ENCODE peak calls at places on chromosomes 4 and X, in six cellular contexts. X, P, K, Z, R and N are unnamed samples.

GRCh38 chr4:153438916-153439756 is 27.0 kb upstream of the TMEM131L start:
- DNase-seq in X (peak), P (no peak), K (no peak), Z (no peak), R (no peak), N (no peak)

GRCh38 chr4:187475901-187476300 is 519.7 kb upstream of the ZFP42 start:
- DNase-seq in X (no peak), P (no peak), K (no peak), Z (no peak), R (no peak), N (no peak)

GRCh38 chr4:10092481-10093272 is 23.9 kb downstream of the WDR1 start:
- DNase-seq in X (no peak), P (no peak), K (no peak), Z (no peak), R (no peak), N (no peak)

GRCh38 chr4:71294301-71294700 is 44.5 kb upstream of the SLC4A4 start:
- DNase-seq in X (no peak), P (no peak), K (no peak), Z (no peak), R (no peak), N (no peak)

GRCh38 chr4:1805493-1806222 is 12.6 kb downstream of the FGFR3 start:
- DNase-seq in X (no peak), P (no peak), K (no peak), Z (no peak), R (no peak), N (no peak)

GRCh38 chrX:960821-961220 is 251.6 kb downstream of the CRLF2 start:
- DNase-seq in X (no peak), P (no peak), K (no peak), Z (no peak), R (no peak), N (no peak)

GRCh38 chrX:11557120-11557519 is 108.6 kb downstream of the ARHGAP6 start:
- DNase-seq in X (no peak), P (no peak), K (no peak), Z (no peak), R (no peak), N (no peak)

GRCh38 chr4:3745886-3746656 is 20.1 kb upstream of the ADRA2C start:
- DNase-seq in X (no peak), P (no peak), K (no peak), Z (no peak), R (no peak), N (no peak)

GRCh38 chr4:125368684-125369083 is 53.9 kb downstream of the FAT4 start:
- DNase-seq in X (no peak), P (no peak), K (no peak), Z (no peak), R (no peak), N (no peak)

GRCh38 chr4:113397114-113397701 is 347.8 kb downstream of the ANK2 start:
- DNase-seq in X (no peak), P (no peak), K (no peak), Z (no peak), R (no peak), N (no peak)

GRCh38 chrX:13506574-13506973 is 62.8 kb upstream of the EGFL6 start:
- DNase-seq in X (peak), P (peak), K (no peak), Z (peak), R (no peak), N (no peak)